ENCODE peak calls at places on chromosomes 11 and 22, in seven cellular contexts. C, M, E, S, W, P and F are unnamed samples.

GRCh38 chr11:117517097-117517496 is 189.4 kb downstream of the CEP164 start:
- DNase-seq in P (no peak), M (no peak), S (no peak), C (no peak), W (no peak), E (no peak), F (no peak)

GRCh38 chr22:40423246-40423753 is 52.9 kb downstream of the SGSM3 start:
- DNase-seq in E (no peak), M (no peak), W (no peak), S (no peak), C (no peak), P (no peak), F (no peak)

GRCh38 chr11:116913000-116913399 is 75.6 kb upstream of the APOA1 start:
- DNase-seq in C (peak; percentile 87), W (no peak), S (no peak), E (no peak), P (no peak), M (no peak), F (no peak)

GRCh38 chr22:49137216-49137840 is 690.3 kb downstream of the BRD1 start:
- DNase-seq in M (no peak), S (no peak), W (no peak), C (no peak), P (no peak), E (no peak), F (no peak)

GRCh38 chr22:42317691-42318547 is 47.5 kb upstream of the TCF20 start:
- DNase-seq in E (no peak), C (no peak), M (no peak), P (no peak), W (no peak), S (no peak), F (no peak)

GRCh38 chr11:70739091-70739490 is 340.8 kb downstream of the CTTN start:
- DNase-seq in S (no peak), M (no peak), W (no peak), E (no peak), C (no peak), P (no peak), F (no peak)

GRCh38 chr22:32339190-32340012 is 18.3 kb upstream of the RFPL3 start:
- DNase-seq in W (no peak), S (no peak), C (no peak), E (no peak), P (no peak), M (no peak), F (no peak)

GRCh38 chr11:4464216-4465159 is 15.4 kb downstream of the OR52K2 start:
- DNase-seq in E (peak; percentile 43), W (no peak), P (no peak), M (no peak), C (peak; percentile 1), S (no peak), F (no peak)

GRCh38 chr11:86460461-86461404 is 86.0 kb downstream of the CCDC81 start:
- DNase-seq in S (no peak), E (no peak), M (no peak), P (no peak), W (no peak), C (no peak), F (no peak)

GRCh38 chr11:30351061-30351460 is 28.2 kb downstream of the ARL14EP start:
- DNase-seq in C (no peak), W (no peak), P (no peak), M (no peak), S (no peak), E (no peak), F (no peak)

GRCh38 chr11:78541537-78541936 is 33.1 kb downstream of the NARS2 start:
- DNase-seq in C (no peak), M (no peak), P (no peak), E (no peak), S (no peak), W (no peak), F (no peak)

GRCh38 chr11:75263944-75264349 is 23.4 kb downstream of the TPBGL start:
- DNase-seq in E (peak; percentile 38), W (no peak), M (no peak), C (peak; percentile 21), S (no peak), P (peak; percentile 16), F (no peak)

GRCh38 chr11:92357344-92357743 is 132.7 kb downstream of the FAT3 start:
- DNase-seq in S (no peak), C (no peak), E (no peak), W (no peak), M (no peak), P (no peak), F (peak; percentile 5)

GRCh38 chr11:82889133-82890001 is 10.9 kb downstream of the PRCP start:
- DNase-seq in M (no peak), W (no peak), C (peak; percentile 6), P (no peak), S (peak; percentile 45), E (no peak), F (no peak)